ENCODE peak calls at places on chromosomes 1 and 21, in six cellular contexts. O, A, V, P, N and D are unnamed samples.

GRCh38 chr1:41622859-41623732 is 138.6 kb upstream of the EDN2 start:
- DNase-seq in P (no peak), O (no peak), N (no peak), V (no peak), A (no peak), D (no peak)

GRCh38 chr1:22749919-22750670 is 39.5 kb downstream of the EPHB2 start:
- DNase-seq in N (peak), V (no peak), O (peak), P (no peak), A (peak), D (peak)

GRCh38 chr1:63317007-63317813 is 5.2 kb upstream of the FOXD3 start:
- DNase-seq in V (peak), P (no peak), A (no peak), O (peak), N (peak), D (peak)

GRCh38 chr1:212291505-212292134 is 6.4 kb downstream of the PPP2R5A start:
- DNase-seq in P (no peak), A (no peak), N (no peak), V (no peak), O (peak), D (no peak)

GRCh38 chr1:14511281-14511680 is 87.2 kb upstream of the KAZN start:
- DNase-seq in N (no peak), P (no peak), V (no peak), A (no peak), O (no peak), D (no peak)

GRCh38 chr1:216627252-216627651 is 96.0 kb downstream of the ESRRG start:
- DNase-seq in N (no peak), V (no peak), P (no peak), O (no peak), A (no peak), D (no peak)

GRCh38 chr21:34276711-34277425 is 86.9 kb upstream of the KCNE2 start:
- DNase-seq in P (no peak), A (no peak), V (no peak), O (no peak), N (no peak), D (peak)

GRCh38 chr1:87329756-87330200 is 1.1 kb downstream of the LMO4 start:
- DNase-seq in A (no peak), P (no peak), N (no peak), O (no peak), V (no peak), D (no peak)

GRCh38 chr1:53551428-53551995 is 92.3 kb downstream of the DMRTB1 start:
- DNase-seq in P (no peak), V (no peak), N (peak), O (no peak), A (no peak), D (no peak)

GRCh38 chr1:240350910-240351331 is 259.2 kb downstream of the FMN2 start:
- DNase-seq in P (no peak), N (no peak), O (no peak), V (no peak), A (no peak), D (no peak)

GRCh38 chr1:159958721-159959380 is 4.8 kb upstream of the SLAMF9 start:
- DNase-seq in A (no peak), N (no peak), V (no peak), O (no peak), P (no peak), D (no peak)

GRCh38 chr1:106975944-106976343 is 80.5 kb upstream of the PRMT6 start:
- DNase-seq in O (no peak), A (no peak), N (no peak), V (no peak), P (no peak), D (no peak)

GRCh38 chr1:24535021-24535424 is 20.9 kb upstream of the NCMAP start:
- DNase-seq in O (no peak), N (no peak), P (peak), V (peak), A (no peak), D (no peak)

GRCh38 chr1:235697517-235697916 is 47.9 kb upstream of the GNG4 start:
- DNase-seq in A (no peak), N (no peak), V (no peak), O (no peak), P (no peak), D (no peak)

GRCh38 chr21:27776925-27777553 is 810.2 kb upstream of the ADAMTS5 start:
- DNase-seq in N (peak), P (no peak), V (no peak), A (no peak), O (no peak), D (no peak)

GRCh38 chr1:61163794-61164193 is 81.4 kb downstream of the NFIA start:
- DNase-seq in A (no peak), O (no peak), N (no peak), P (no peak), V (no peak), D (no peak)

GRCh38 chr1:26038477-26038876 is 7.4 kb downstream of the SLC30A2 start:
- DNase-seq in O (no peak), P (no peak), N (peak), A (no peak), V (no peak), D (no peak)

GRCh38 chr1:167617100-167617949 is 12.7 kb upstream of the RCSD1 start:
- DNase-seq in V (no peak), O (no peak), A (no peak), P (no peak), N (no peak), D (no peak)

GRCh38 chr1:20589331-20590312 is 725 bp downstream of the CDA start:
- DNase-seq in O (no peak), N (peak), A (no peak), P (no peak), V (no peak), D (peak)

GRCh38 chr1:19664453-19665043 is at the start of gene HTR6:
- DNase-seq in O (no peak), V (no peak), N (no peak), A (no peak), P (no peak), D (no peak)

GRCh38 chr1:47870946-47871750 is 126.0 kb downstream of the TRABD2B start:
- DNase-seq in V (no peak), A (no peak), P (no peak), N (peak), O (no peak), D (no peak)